ENCODE peak calls at places on chromosomes 1 and 21, in four cellular contexts. W is SK-N-SH, T is HCT116, J is T47D. N is an unnamed sample.

GRCh38 chr1:55986003-55986402 is 593.4 kb downstream of the PLPP3 start:
- DNase-seq in W (no peak), T (no peak), J (no peak), N (no peak)

GRCh38 chr1:116230712-116231111 is 119.5 kb downstream of the MAB21L3 start:
- DNase-seq in W (no peak), T (no peak), J (no peak), N (no peak)

GRCh38 chr1:157404614-157405013 is 147.7 kb downstream of the FCRL5 start:
- DNase-seq in W (no peak), T (no peak), J (no peak), N (no peak)

GRCh38 chr1:197841828-197842573 is 60.4 kb upstream of the C1orf53 start:
- DNase-seq in W (no peak), T (no peak), J (no peak), N (no peak)

GRCh38 chr1:68293609-68294353 is 61.5 kb upstream of the WLS start:
- DNase-seq in W (no peak), T (no peak), J (no peak), N (peak)

GRCh38 chr1:180360333-180361075 is 130.4 kb downstream of the LHX4 start:
- DNase-seq in W (no peak), T (no peak), J (no peak), N (no peak)

GRCh38 chr1:153505576-153505975 is 30.2 kb downstream of the S100A6 start:
- DNase-seq in W (no peak), T (no peak), J (no peak), N (no peak)

GRCh38 chr21:32494946-32495703 is 82.6 kb downstream of the EVA1C start:
- DNase-seq in W (no peak), T (no peak), J (peak), N (no peak)

GRCh38 chr1:7152655-7153054 is 367.4 kb downstream of the CAMTA1 start:
- DNase-seq in W (peak), T (no peak), J (no peak), N (no peak)

GRCh38 chr1:110714419-110715107 is 39.8 kb upstream of the KCNA3 start:
- DNase-seq in W (peak), T (no peak), J (no peak), N (no peak)

GRCh38 chr1:160705176-160705745 is 6.4 kb downstream of the CD48 start:
- DNase-seq in W (no peak), T (no peak), J (no peak), N (no peak)

GRCh38 chr21:26881504-26882228 is 36.5 kb upstream of the ADAMTS1 start:
- DNase-seq in W (peak), T (no peak), J (no peak), N (no peak)

GRCh38 chr1:3590145-3590768 is 21.1 kb downstream of the MEGF6 start:
- DNase-seq in W (peak), T (no peak), J (no peak), N (no peak)

GRCh38 chr1:99137546-99138206 is 126.6 kb upstream of the PLPPR4 start:
- DNase-seq in W (no peak), T (no peak), J (no peak), N (no peak)

GRCh38 chr1:97082160-97082848 is 360.7 kb downstream of the PTBP2 start:
- DNase-seq in W (no peak), T (no peak), J (no peak), N (no peak)

GRCh38 chr1:172719694-172720138 is 60.8 kb downstream of the FASLG start:
- DNase-seq in W (peak), T (peak), J (peak), N (no peak)

GRCh38 chr1:159204791-159205141 is at the start of gene ACKR1:
- DNase-seq in W (no peak), T (no peak), J (no peak), N (no peak)

GRCh38 chr1:235131961-235132360 is 3.3 kb upstream of the TOMM20 start:
- DNase-seq in W (no peak), T (no peak), J (no peak), N (no peak)

GRCh38 chr1:238660849-238661248 is 725.5 kb upstream of the CHRM3 start:
- DNase-seq in W (peak), T (no peak), J (no peak), N (no peak)

GRCh38 chr1:44112486-44112885 is 6.1 kb upstream of the KLF17 start:
- DNase-seq in W (no peak), T (no peak), J (no peak), N (no peak)

GRCh38 chr1:60694980-60695379 is 387.4 kb upstream of the NFIA start:
- DNase-seq in W (no peak), T (no peak), J (no peak), N (no peak)

GRCh38 chr1:10815863-10816195 is 19.4 kb upstream of the CASZ1 start:
- DNase-seq in W (no peak), T (no peak), J (no peak), N (no peak)

GRCh38 chr1:219466766-219467165 is 146.1 kb downstream of the ZC3H11B start:
- DNase-seq in W (no peak), T (no peak), J (no peak), N (no peak)

GRCh38 chr1:175839678-175840669 is 96.6 kb upstream of the TNR start:
- DNase-seq in W (peak), T (no peak), J (no peak), N (no peak)
- TF ChIP-seq JUND in W (no peak), T (no peak), J (no peak), N (no peak)

DNA sequence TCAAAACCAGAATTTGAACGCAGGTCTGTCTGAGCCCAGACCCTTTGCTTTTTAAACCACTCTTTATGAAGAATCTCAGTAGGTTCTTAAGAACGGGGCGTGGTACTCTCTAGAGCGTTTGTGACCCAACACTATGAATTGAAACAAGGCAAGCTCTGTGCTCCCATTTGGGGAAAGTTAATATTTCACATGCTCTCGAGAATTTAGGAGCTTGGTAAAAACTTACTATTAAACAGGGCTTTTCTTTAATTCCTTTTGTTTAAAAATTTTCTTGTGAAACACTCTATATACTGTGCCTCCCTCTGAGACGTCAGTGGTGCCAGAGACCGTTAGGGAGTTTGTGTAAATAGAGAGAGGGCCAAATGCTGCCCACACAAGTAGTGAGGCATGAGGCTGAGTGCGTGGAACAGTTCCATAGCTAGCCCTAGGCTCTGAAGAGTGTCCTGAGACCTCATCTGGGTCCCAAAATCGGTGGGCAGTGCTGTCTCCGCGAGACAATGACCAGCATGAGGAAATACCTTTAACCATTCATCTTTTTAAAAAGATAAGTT is 144.7 kb downstream of the ROR1 start:
- DNase-seq in W (no peak), T (no peak), J (no peak), N (no peak)
- TF ChIP-seq JUND in W (no peak), T (no peak), J (no peak), N (no peak)

GRCh38 chr1:16436946-16437474 is at the start of gene SPATA21:
- DNase-seq in W (no peak), T (no peak), J (no peak), N (no peak)
- TF ChIP-seq JUND in W (no peak), T (no peak), J (no peak), N (no peak)

GRCh38 chr1:2556277-2557145 is at the start of gene TNFRSF14:
- DNase-seq in W (no peak), T (no peak), J (no peak), N (no peak)

GRCh38 chr1:2558861-2559260 is 2.7 kb downstream of the TNFRSF14 start:
- DNase-seq in W (no peak), T (no peak), J (no peak), N (no peak)

GRCh38 chr1:2558420-2558819 is 2.2 kb downstream of the TNFRSF14 start:
- DNase-seq in W (no peak), T (no peak), J (no peak), N (no peak)

GRCh38 chr1:2557146-2558029 is 1.2 kb downstream of the TNFRSF14 start:
- DNase-seq in W (peak), T (no peak), J (no peak), N (no peak)

DNA sequence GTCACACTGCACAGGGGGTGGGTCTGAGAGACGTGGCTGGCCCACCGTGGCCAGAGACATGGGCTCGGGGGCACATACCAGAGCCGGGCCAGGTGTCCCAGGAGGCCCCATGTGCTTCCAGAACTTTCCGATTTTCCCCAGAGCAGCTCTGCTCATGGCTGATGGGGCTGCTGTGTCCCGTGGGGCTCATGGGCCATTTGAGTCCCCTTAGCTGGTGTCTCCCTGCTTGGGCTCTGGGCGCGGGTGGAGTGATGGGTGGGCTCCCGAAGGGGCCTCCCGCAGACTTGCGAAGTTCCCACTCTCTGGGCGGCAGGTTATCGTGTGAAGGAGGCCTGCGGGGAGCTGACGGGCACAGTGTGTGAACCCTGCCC is 1.8 kb downstream of the TNFRSF14 start:
- DNase-seq in W (no peak), T (no peak), J (no peak), N (no peak)
- TF ChIP-seq JUND in W (no peak), T (no peak), J (no peak), N (no peak)

DNA sequence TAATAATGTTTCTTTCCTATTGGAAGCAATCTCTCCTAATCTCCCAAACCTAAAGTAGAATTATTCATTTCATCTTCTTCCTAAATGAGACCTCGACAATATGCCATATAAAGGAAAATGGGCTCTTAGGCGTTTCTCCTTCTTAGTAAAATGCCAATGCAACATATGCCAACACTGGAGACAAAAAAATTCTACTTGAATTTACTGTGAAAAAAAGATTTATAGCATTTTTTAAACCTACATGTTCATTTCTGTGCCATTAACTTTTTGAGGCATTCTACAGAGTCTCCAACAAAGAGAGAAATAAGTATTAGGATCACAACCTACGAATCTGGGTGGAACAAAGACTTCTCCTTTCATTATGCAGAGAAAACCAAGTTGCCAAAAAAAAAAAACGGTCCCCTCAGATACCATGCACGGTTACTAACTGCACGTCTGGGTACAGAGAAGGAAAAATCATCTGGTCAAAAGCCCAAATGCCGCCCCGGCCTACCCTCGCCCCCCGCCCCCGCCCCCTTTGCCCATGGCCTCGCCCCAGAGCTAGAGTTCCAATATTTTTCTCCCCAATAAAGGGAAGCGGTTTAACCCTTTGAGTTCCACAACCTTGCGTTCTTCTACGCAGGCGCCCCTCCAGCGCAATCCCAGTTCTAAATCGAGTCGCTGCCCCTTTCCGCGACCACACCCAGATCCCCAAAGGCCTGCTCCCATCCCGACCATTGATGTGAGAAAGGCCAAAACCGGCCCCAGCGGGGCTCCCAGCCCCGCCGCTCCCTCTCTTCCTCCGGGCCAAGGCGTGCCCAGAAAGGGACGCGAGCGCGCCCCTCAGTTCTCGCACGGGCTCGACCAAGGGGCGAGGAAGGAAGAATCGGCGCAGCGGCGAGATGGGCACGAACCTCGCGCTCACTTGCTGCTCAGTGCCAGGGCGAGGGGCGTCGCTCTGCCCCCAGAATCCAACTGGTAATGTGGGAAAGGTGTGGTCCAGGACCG is 982 bp downstream of the WDR47 start:
- DNase-seq in W (peak), T (no peak), J (no peak), N (no peak)
- TF ChIP-seq JUND in W (no peak), T (no peak), J (no peak), N (no peak)

GRCh38 chr1:12464627-12465056 is 153.4 kb downstream of the DHRS3 start:
- DNase-seq in W (no peak), T (no peak), J (no peak), N (no peak)
- TF ChIP-seq JUND in W (peak), T (no peak), J (no peak), N (no peak)

GRCh38 chr1:223479261-223479660 is 86.0 kb downstream of the CCDC185 start:
- DNase-seq in W (no peak), T (no peak), J (no peak), N (no peak)

GRCh38 chr1:223478606-223479005 is 85.4 kb downstream of the CCDC185 start:
- DNase-seq in W (no peak), T (no peak), J (no peak), N (no peak)

GRCh38 chr1:223482132-223482531 is 88.9 kb downstream of the CCDC185 start:
- DNase-seq in W (no peak), T (no peak), J (no peak), N (no peak)

GRCh38 chr1:223482766-223483165 is 89.6 kb downstream of the CCDC185 start:
- DNase-seq in W (no peak), T (no peak), J (no peak), N (no peak)

DNA sequence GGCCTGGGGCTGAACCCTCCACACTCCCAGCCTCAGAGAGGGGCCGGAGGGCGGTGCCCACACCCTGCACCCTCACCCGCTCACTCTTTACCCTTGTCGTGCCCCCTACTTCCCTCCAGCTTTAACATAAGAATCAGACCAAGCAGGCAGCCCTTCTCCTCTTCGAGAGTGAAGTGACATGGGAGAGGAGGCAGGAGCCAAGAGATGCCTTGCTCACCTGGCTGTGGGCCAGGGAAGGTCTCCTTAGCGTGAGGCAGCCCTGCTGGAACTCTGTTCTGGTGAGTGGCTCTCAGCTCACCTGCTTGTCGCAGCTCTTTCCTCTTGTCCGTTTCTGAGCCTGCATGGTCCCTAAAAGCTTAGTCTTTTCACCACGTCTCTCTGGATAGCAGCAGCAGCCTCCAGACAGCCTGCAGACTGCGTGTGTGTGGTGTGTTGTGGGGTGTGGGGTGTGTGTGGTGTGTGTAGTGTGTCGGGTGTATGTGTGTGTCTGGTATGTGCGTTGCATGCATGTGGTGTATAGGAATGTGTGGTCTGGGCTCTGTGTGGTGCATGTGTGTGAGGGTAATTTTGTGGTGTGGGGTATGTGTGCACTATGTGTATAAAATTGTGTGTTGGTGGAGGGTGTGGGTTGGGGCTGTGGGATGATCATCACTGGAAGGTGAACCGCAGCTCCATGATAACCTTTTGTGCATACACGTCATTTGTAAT is 86.7 kb downstream of the CCDC185 start:
- DNase-seq in W (no peak), T (no peak), J (no peak), N (no peak)
- TF ChIP-seq JUND in W (no peak), T (no peak), J (no peak), N (no peak)